ENCODE peak calls at places on chromosomes 2 and 18, in four cellular contexts. V is breast epithelium, E is uterus, J is nephron progenitor cell. A is an unnamed sample.

GRCh38 chr2:233223059-233223894 is 28.2 kb upstream of the ATG16L1 start:
- DNase-seq in J (no peak), V (no peak), E (no peak), A (no peak)

GRCh38 chr2:6676245-6676644 is 189.5 kb downstream of the CMPK2 start:
- DNase-seq in V (no peak), E (no peak), J (no peak), A (no peak)

GRCh38 chr2:202035941-202036372 is 2.3 kb downstream of the FZD7 start:
- DNase-seq in J (peak), V (no peak), E (peak), A (no peak)

GRCh38 chr18:78213365-78213994 is 766.1 kb upstream of the SALL3 start:
- DNase-seq in V (no peak), E (no peak), J (no peak), A (no peak)

GRCh38 chr2:128734521-128735295 is 416.0 kb upstream of the HS6ST1 start:
- DNase-seq in J (no peak), E (no peak), V (no peak), A (peak)

GRCh38 chr2:62304429-62305417 is 108.8 kb downstream of the B3GNT2 start:
- DNase-seq in V (peak), E (peak), J (no peak), A (no peak)

GRCh38 chr2:9647884-9648283 is 17.1 kb upstream of the YWHAQ start:
- DNase-seq in V (no peak), J (no peak), E (no peak), A (no peak)

GRCh38 chr2:10372862-10373240 is 70.1 kb downstream of the HPCAL1 start:
- DNase-seq in J (no peak), E (no peak), V (no peak), A (no peak)

GRCh38 chr2:201883559-201883958 is 77.2 kb downstream of the CDK15 start:
- DNase-seq in E (no peak), J (no peak), V (no peak), A (no peak)

GRCh38 chr2:85215074-85216050 is 82.2 kb downstream of the TCF7L1 start:
- DNase-seq in V (no peak), E (peak), J (peak), A (no peak)

GRCh38 chr2:119756837-119757236 is 2.9 kb upstream of the PTPN4 start:
- DNase-seq in J (no peak), V (no peak), E (peak), A (no peak)

GRCh38 chr2:62475172-62476011 is 30.6 kb downstream of the TMEM17 start:
- DNase-seq in J (peak), V (no peak), E (no peak), A (no peak)

GRCh38 chr18:75173125-75173432 is 35.9 kb downstream of the PTGR3 start:
- DNase-seq in V (no peak), J (no peak), E (no peak), A (no peak)

GRCh38 chr2:228983700-228984099 is 287.4 kb downstream of the PID1 start:
- DNase-seq in V (no peak), J (no peak), E (no peak), A (no peak)

GRCh38 chr18:6561029-6561861 is 146.5 kb upstream of the L3MBTL4 start:
- DNase-seq in E (peak), V (no peak), J (peak), A (no peak)

GRCh38 chr2:126732682-126733245 is 76.8 kb downstream of the GYPC start:
- DNase-seq in V (no peak), J (no peak), E (no peak), A (no peak)

GRCh38 chr18:55251186-55251995 is 292.1 kb upstream of the CCDC68 start:
- DNase-seq in J (peak), E (peak), V (no peak), A (no peak)

GRCh38 chr2:191530618-191531017 is 147.3 kb upstream of the NABP1 start:
- DNase-seq in E (no peak), V (no peak), J (no peak), A (no peak)

GRCh38 chr2:118470297-118470696 is 377.2 kb downstream of the EN1 start:
- DNase-seq in V (no peak), E (no peak), J (no peak), A (no peak)

GRCh38 chr2:26786207-26787023 is 559 bp downstream of the CENPA start:
- DNase-seq in J (no peak), E (no peak), V (no peak), A (no peak)

GRCh38 chr2:239935789-239936758 is 89.1 kb downstream of the NDUFA10 start:
- DNase-seq in J (no peak), V (peak), E (no peak), A (peak)

GRCh38 chr2:69642709-69643601 is 584 bp downstream of the AAK1 start:
- DNase-seq in V (no peak), E (peak), J (peak), A (peak)

GRCh38 chr2:80153768-80154167 is 150.8 kb downstream of the LRRTM1 start:
- DNase-seq in V (no peak), E (no peak), J (no peak), A (no peak)

GRCh38 chr2:183248866-183249567 is 124.8 kb downstream of the NUP35 start:
- DNase-seq in J (no peak), E (no peak), V (no peak), A (no peak)

GRCh38 chr2:109447251-109447661 is 166.5 kb downstream of the SEPTIN10 start:
- DNase-seq in V (no peak), J (no peak), E (no peak), A (no peak)

GRCh38 chr2:192669505-192670082 is 474.9 kb upstream of the TMEFF2 start:
- DNase-seq in J (no peak), E (no peak), V (no peak), A (no peak)

GRCh38 chr18:63319383-63320040 is at the start of gene BCL2:
- DNase-seq in J (no peak), E (peak), V (no peak), A (no peak)

GRCh38 chr18:63316612-63317555 is 2.7 kb downstream of the BCL2 start:
- DNase-seq in V (no peak), E (no peak), J (no peak), A (no peak)

GRCh38 chr18:63317556-63317946 is 2.0 kb downstream of the BCL2 start:
- DNase-seq in V (no peak), J (no peak), E (no peak), A (no peak)

GRCh38 chr18:63318882-63319382 is 637 bp downstream of the BCL2 start:
- DNase-seq in V (no peak), E (no peak), J (no peak), A (no peak)

DNA sequence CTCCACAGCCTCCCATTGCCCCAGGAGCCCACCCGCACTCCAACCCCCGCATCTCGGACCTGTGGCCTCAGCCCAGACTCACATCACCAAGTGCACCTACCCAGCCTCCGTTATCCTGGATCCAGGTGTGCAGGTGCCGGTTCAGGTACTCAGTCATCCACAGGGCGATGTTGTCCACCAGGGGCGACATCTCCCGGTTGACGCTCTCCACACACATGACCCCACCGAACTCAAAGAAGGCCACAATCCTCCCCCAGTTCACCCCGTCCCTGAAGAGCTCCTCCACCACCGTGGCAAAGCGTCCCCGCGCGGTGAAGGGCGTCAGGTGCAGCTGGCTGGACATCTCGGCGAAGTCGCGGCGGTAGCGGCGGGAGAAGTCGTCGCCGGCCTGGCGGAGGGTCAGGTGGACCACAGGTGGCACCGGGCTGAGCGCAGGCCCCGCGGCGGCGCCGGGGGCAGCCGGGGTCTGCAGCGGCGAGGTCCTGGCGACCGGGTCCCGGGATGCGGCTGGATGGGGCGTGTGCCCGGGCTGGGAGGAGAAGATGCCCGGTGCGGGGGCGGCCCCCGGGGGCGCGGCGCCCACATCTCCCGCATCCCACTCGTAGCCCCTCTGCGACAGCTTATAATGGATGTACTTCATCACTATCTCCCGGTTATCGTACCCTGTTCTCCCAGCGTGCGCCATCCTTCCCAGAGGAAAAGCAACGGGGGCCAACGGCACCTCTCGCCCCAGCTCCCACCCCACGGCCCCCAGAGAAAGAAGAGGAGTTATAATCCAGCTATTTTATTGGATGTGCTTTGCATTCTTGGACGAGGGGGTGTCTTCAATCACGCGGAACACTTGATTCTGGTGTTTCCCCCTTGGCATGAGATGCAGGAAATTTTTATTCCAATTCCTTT is 1.3 kb downstream of the BCL2 start:
- DNase-seq in E (peak), V (peak), J (peak), A (no peak)
- TF ChIP-seq CTCF in E (peak), V (peak), J (peak), A (no peak)

DNA sequence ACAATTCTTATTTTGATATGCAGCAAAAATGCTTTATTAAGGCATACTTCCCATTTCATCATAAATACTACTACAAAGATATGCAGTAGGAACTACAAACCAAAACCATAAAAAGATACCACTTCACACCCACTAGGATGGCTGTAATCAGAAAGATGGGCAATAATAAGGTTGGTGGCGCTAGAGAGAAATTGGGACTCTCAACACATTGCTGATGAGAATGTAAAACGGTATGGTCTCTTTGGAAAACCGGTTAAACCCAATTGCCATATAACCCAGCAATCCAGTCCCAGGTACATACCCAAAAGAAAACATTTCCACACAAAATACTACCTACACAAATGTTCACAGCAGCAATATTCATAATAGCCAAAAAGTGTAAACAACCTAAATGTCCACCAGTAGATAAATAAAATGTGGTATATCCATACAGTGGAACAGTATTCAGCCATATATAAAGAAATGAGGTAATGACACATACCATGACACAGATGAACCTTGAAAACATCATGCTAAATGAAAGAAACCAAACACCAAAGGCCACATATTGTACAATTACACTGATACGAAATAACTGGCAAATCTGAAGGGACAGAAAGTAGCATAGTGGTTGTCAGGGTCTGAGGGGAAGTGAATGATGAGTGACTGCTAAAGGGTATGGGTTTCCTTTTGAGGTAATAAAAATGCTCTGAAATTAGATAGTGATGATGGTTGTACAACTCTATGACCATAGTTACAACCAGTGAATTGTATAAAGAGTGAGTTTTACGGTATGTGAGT is 12.7 kb downstream of the SP3 start:
- DNase-seq in E (no peak), J (no peak), V (no peak), A (no peak)
- TF ChIP-seq CTCF in E (no peak), J (no peak), V (no peak), A (no peak)

GRCh38 chr2:208069186-208069585 is 43.9 kb upstream of the PLEKHM3 start:
- DNase-seq in J (no peak), E (no peak), V (no peak), A (no peak)

GRCh38 chr2:208077286-208077685 is 47.0 kb downstream of the CRYGD start:
- DNase-seq in J (no peak), E (no peak), V (no peak), A (no peak)

GRCh38 chr2:208072250-208072892 is 47.0 kb upstream of the PLEKHM3 start:
- DNase-seq in J (peak), V (no peak), E (peak), A (peak)

GRCh38 chr2:208074610-208075356 is 49.5 kb upstream of the PLEKHM3 start:
- DNase-seq in J (no peak), E (no peak), V (no peak), A (no peak)
- TF ChIP-seq CTCF in J (no peak), E (no peak), V (no peak), A (no peak)

GRCh38 chr2:64655873-64656272 is 2.2 kb upstream of the SERTAD2 start:
- DNase-seq in E (no peak), V (no peak), J (no peak), A (no peak)

GRCh38 chr2:64654063-64654811 is 524 bp upstream of the SERTAD2 start:
- DNase-seq in V (peak), E (peak), J (peak), A (no peak)

GRCh38 chr2:64653174-64654062 is at the start of gene SERTAD2:
- DNase-seq in J (peak), E (peak), V (peak), A (no peak)

GRCh38 chr2:64656379-64656778 is 2.7 kb upstream of the SERTAD2 start:
- DNase-seq in E (no peak), J (no peak), V (no peak), A (no peak)

GRCh38 chr2:64654993-64655666 is 1.4 kb upstream of the SERTAD2 start:
- DNase-seq in E (no peak), J (no peak), V (no peak), A (no peak)
- TF ChIP-seq CTCF in E (no peak), J (peak), V (no peak), A (no peak)

GRCh38 chr18:58231930-58232329 is 187.9 kb downstream of the NEDD4L start:
- DNase-seq in E (no peak), J (no peak), V (no peak), A (no peak)
- TF ChIP-seq CTCF in E (no peak), J (no peak), V (no peak), A (no peak)

GRCh38 chr2:121596221-121597080 is 52.8 kb downstream of the CLASP1 start:
- DNase-seq in V (no peak), E (no peak), J (peak), A (no peak)
- TF ChIP-seq CTCF in V (no peak), E (peak), J (peak), A (no peak)

GRCh38 chr18:30578707-30579106 is 463.8 kb downstream of the DSC3 start:
- DNase-seq in J (no peak), V (no peak), E (no peak), A (no peak)
- TF ChIP-seq CTCF in J (no peak), V (no peak), E (no peak), A (no peak)

DNA sequence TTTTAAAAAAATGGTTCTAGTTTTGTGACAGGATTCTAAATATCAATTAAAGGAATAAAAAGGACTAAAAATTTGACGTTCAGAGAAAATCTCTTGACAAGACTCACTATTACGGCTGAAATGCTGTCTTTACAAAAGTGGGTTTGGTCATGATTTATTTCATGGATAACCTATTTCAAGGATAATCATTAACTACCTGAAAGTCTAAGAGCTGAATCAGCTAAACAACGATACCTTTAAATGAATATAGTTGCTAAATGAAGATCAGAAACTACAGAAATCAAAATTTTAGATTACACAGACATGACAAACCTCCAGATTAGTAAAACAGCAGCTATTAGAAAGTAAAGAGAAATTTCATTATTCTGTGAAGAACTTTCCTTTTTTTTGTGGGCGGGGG is 35.7 kb downstream of the RTTN start:
- DNase-seq in J (no peak), E (no peak), V (no peak), A (no peak)
- TF ChIP-seq CTCF in J (no peak), E (no peak), V (no peak), A (no peak)

GRCh38 chr2:113172721-113173562 is 829 bp upstream of the PSD4 start:
- DNase-seq in V (no peak), J (no peak), E (no peak), A (no peak)
- TF ChIP-seq CTCF in V (no peak), J (no peak), E (no peak), A (no peak)

GRCh38 chr2:28150994-28151393 is 241.7 kb upstream of the FOSL2 start:
- DNase-seq in E (no peak), J (no peak), V (no peak), A (no peak)

GRCh38 chr2:28155071-28155470 is 237.6 kb upstream of the FOSL2 start:
- DNase-seq in E (no peak), J (no peak), V (no peak), A (no peak)

GRCh38 chr2:28152585-28153284 is 239.9 kb upstream of the FOSL2 start:
- DNase-seq in V (no peak), E (no peak), J (no peak), A (no peak)

GRCh38 chr2:28153851-28154250 is 238.8 kb upstream of the FOSL2 start:
- DNase-seq in V (no peak), J (no peak), E (no peak), A (no peak)

GRCh38 chr2:28155627-28156026 is 237.0 kb upstream of the FOSL2 start:
- DNase-seq in V (no peak), J (no peak), E (no peak), A (no peak)
- TF ChIP-seq CTCF in V (no peak), J (peak), E (no peak), A (no peak)